ENCODE peak calls at places on chromosomes 3 and 15, in four cellular contexts. H, A, K and D are unnamed samples.

GRCh38 chr15:99979371-99979770 is 246.1 kb upstream of the LYSMD4 start:
- DNase-seq in H (no peak), A (no peak), K (no peak), D (no peak)

GRCh38 chr15:54273928-54274327 is 295.7 kb downstream of the UNC13C start:
- DNase-seq in H (no peak), A (peak; percentile 9), K (no peak), D (no peak)

GRCh38 chr3:4471907-4472306 is 4.8 kb upstream of the SUMF1 start:
- DNase-seq in H (no peak), A (no peak), K (no peak), D (no peak)

GRCh38 chr3:13167064-13167743 is 94.0 kb upstream of the IQSEC1 start:
- DNase-seq in H (no peak), A (no peak), K (no peak), D (no peak)

GRCh38 chr3:96083610-96084009 is 730.8 kb upstream of the EPHA6 start:
- DNase-seq in H (no peak), A (no peak), K (no peak), D (no peak)

GRCh38 chr3:17154941-17155340 is 270.2 kb downstream of the PLCL2 start:
- DNase-seq in H (no peak), A (no peak), K (no peak), D (no peak)

GRCh38 chr3:161890147-161890625 is 393.6 kb downstream of the OTOL1 start:
- DNase-seq in H (no peak), A (no peak), K (peak; percentile 37), D (no peak)

GRCh38 chr3:195148553-195148952 is 122.4 kb downstream of the XXYLT1 start:
- DNase-seq in H (no peak), A (no peak), K (no peak), D (no peak)

GRCh38 chr15:70306582-70306981 is 208.9 kb upstream of the TLE3 start:
- DNase-seq in H (no peak), A (no peak), K (no peak), D (no peak)

DNA sequence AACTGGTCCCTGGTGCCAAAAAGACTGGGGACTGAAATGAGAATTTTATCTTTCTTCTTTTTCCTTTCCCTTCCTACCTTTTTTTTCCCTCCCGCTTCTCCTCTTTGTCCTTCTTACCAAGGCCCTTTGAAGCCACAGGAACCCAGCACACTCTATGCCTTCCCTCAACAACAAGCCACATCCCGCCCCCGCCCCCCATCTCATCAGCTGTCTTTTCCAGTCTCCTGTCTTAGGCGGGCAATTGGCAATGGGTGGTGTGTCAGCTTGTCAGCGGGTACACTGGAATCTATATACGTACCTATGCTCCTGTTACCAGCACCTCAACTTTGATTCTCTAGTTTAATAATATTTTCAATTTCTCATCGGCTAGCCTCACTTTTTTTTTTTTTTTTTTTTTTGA is 56.3 kb upstream of the CHD2 start:
- DNase-seq in H (no peak), A (no peak), K (no peak), D (no peak)
- H3K4me1 ChIP-seq in H (peaks cover 29% of the 10 kb centered on the region), A (peaks cover 4% of the 10 kb centered on the region), K (no peaks in the 10 kb centered on the region), D (peaks cover 22% of the 10 kb centered on the region)

GRCh38 chr3:30438121-30438520 is 168.3 kb upstream of the TGFBR2 start:
- DNase-seq in H (no peak), A (no peak), K (no peak), D (no peak)
- H3K4me1 ChIP-seq in H (no peaks in the 10 kb centered on the region), A (no peaks in the 10 kb centered on the region), K (no peaks in the 10 kb centered on the region), D (peaks cover 23% of the 10 kb centered on the region)

GRCh38 chr3:58054652-58055051 is 46.4 kb downstream of the FLNB start:
- DNase-seq in H (no peak), A (no peak), K (no peak), D (no peak)

GRCh38 chr3:58051196-58051595 is 43.0 kb downstream of the FLNB start:
- DNase-seq in H (no peak), A (no peak), K (no peak), D (no peak)

GRCh38 chr3:58058654-58059263 is 50.5 kb downstream of the FLNB start:
- DNase-seq in H (no peak), A (no peak), K (no peak), D (no peak)

GRCh38 chr3:58052373-58053273 is 44.4 kb downstream of the FLNB start:
- DNase-seq in H (no peak), A (no peak), K (peak; percentile 88), D (no peak)

GRCh38 chr3:58055309-58055708 is 47.1 kb downstream of the FLNB start:
- DNase-seq in H (no peak), A (no peak), K (no peak), D (no peak)
- H3K4me1 ChIP-seq in H (no peaks in the 10 kb centered on the region), A (peaks cover 14% of the 10 kb centered on the region), K (peaks cover 23% of the 10 kb centered on the region), D (no peaks in the 10 kb centered on the region)

DNA sequence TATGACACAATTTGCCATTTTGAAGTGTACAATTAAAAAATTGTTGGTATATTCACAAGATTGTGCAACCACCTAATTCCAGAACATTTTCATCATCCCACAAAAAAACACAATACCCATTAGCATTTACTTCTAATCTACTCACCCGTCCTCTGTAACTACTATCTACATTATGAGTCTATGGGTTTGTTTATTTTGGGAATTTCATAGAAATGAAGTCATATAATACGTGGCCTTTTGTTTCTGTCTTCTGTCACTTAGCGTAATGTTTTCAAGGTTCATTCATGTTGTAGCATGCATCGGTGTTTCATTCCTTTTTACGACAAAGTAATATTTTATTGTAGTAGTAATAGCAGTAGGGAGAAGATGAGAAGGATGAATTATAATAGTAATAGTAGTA is 55.2 kb upstream of the CNTN6 start:
- DNase-seq in H (no peak), A (no peak), K (no peak), D (no peak)
- H3K4me1 ChIP-seq in H (no peaks in the 10 kb centered on the region), A (no peaks in the 10 kb centered on the region), K (no peaks in the 10 kb centered on the region), D (no peaks in the 10 kb centered on the region)

DNA sequence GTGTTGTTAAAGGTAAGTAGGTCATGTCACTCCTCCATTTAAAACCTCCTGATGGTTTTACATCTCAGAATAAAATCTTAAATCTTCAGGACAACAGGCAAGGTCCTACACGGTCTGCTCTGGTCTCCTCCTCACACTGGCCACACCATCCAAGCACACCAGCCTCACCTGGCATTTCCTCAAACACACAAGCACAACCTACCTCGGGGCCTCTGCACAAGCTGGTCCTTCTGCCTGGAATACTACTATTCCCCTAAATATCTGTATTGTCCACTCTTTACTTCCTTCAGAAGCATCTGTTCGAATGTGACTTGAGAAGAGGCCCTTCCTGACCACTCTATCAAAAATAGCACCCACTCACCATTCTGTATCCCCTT is 1.8 kb downstream of the GORASP1 start:
- DNase-seq in H (no peak), A (no peak), K (no peak), D (no peak)
- H3K4me1 ChIP-seq in H (peaks cover 40% of the 10 kb centered on the region), A (no peaks in the 10 kb centered on the region), K (peaks cover 38% of the 10 kb centered on the region), D (peaks cover 18% of the 10 kb centered on the region)

DNA sequence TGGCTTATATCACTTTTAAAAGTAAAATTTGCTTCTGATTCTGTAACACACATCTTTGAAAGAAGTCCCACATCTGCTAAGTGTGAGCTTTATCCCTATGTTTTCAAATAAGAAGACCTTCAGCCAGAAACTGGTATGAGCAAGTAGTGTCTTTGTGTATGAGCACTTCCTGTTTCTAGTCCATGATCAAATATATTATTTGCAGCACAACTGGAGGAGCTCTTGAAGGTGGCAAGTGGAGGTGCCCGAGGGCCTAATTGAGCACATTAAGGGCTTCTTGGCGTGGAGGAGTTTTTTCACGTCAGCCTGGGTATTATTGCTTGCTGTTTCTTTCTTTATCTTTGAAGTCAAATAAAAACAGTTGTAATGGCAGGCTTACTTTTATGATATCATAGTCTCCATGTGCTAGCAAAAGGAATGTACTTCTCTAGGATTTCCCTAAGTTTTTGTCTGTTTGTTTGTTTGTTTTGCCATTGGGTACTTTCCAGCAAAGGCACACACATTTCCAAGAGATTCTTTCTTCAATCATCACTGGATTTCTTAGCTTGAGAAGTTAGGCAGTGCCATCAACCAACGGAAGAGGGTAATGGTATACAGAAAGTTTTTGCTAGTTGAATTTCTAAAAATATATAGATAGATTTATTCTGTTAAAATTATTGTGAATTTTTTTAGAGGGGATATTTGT is 68.1 kb downstream of the MEIS2 start:
- DNase-seq in H (no peak), A (no peak), K (no peak), D (no peak)
- H3K4me1 ChIP-seq in H (no peaks in the 10 kb centered on the region), A (no peaks in the 10 kb centered on the region), K (peaks cover 4% of the 10 kb centered on the region), D (no peaks in the 10 kb centered on the region)

GRCh38 chr3:10420745-10421475 is 84.5 kb downstream of the ATP2B2 start:
- DNase-seq in H (no peak), A (no peak), K (no peak), D (no peak)
- H3K4me1 ChIP-seq in H (peaks cover 9% of the 10 kb centered on the region), A (no peaks in the 10 kb centered on the region), K (no peaks in the 10 kb centered on the region), D (peaks cover 7% of the 10 kb centered on the region)

DNA sequence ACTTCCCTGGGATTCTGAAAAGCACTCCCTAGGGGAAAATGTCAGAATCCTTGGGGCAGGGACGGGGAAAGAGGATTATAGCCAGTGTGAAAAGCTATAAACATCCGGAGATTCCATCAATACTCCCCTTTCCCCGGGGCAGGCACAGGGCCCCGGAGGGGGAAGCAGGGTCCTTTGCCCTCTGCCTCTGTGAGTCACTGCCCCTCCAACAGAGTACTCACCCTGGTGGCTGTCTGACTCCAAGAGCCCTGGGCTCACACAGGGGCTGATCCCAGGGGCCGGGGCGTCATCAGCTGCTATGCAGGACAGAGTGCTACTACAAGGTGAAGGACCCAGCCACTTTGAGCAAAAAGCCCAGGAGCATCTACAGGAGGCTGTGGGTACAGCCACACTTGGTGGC is 133.0 kb upstream of the PRR20G start:
- DNase-seq in H (no peak), A (no peak), K (no peak), D (no peak)
- H3K4me1 ChIP-seq in H (no peaks in the 10 kb centered on the region), A (peaks cover 26% of the 10 kb centered on the region), K (no peaks in the 10 kb centered on the region), D (no peaks in the 10 kb centered on the region)